ENCODE peak calls at places on chromosome 4, in four cellular contexts. One of them, this sample, is unnamed.

GRCh38 chr4:85741921-85742591 is 267.1 kb downstream of the ARHGAP24 start:
- DNase-seq in dermis blood vessel endothelial cell: no peak
- DNase-seq in ACHN: no peak
- DNase-seq in neural crest cell: no peak
- DNase-seq in this sample: peak; percentile 77

GRCh38 chr4:123398151-123398802 is 1.7 kb downstream of the SPRY1 start:
- DNase-seq in dermis blood vessel endothelial cell: peak; percentile 76
- DNase-seq in ACHN: peak; percentile 60
- DNase-seq in neural crest cell: peak; percentile 65
- DNase-seq in this sample: peak; percentile 89

GRCh38 chr4:140213736-140214135 is 59.8 kb upstream of the MAML3 start:
- DNase-seq in dermis blood vessel endothelial cell: no peak
- DNase-seq in ACHN: no peak
- DNase-seq in neural crest cell: no peak
- DNase-seq in this sample: no peak

GRCh38 chr4:10571896-10572295 is 112.7 kb downstream of the CLNK start:
- DNase-seq in dermis blood vessel endothelial cell: no peak
- DNase-seq in ACHN: no peak
- DNase-seq in neural crest cell: no peak
- DNase-seq in this sample: no peak

GRCh38 chr4:101953949-101954348 is 163.4 kb downstream of the BANK1 start:
- DNase-seq in dermis blood vessel endothelial cell: peak; percentile 51
- DNase-seq in ACHN: peak; percentile 83
- DNase-seq in neural crest cell: no peak
- DNase-seq in this sample: no peak

GRCh38 chr4:123986268-123986798 is 589.7 kb downstream of the SPRY1 start:
- DNase-seq in dermis blood vessel endothelial cell: peak; percentile 95
- DNase-seq in ACHN: peak; percentile 7
- DNase-seq in neural crest cell: no peak
- DNase-seq in this sample: no peak

GRCh38 chr4:88144048-88144447 is 14.4 kb downstream of the ABCG2 start:
- DNase-seq in dermis blood vessel endothelial cell: no peak
- DNase-seq in ACHN: no peak
- DNase-seq in neural crest cell: no peak
- DNase-seq in this sample: no peak

GRCh38 chr4:108433832-108434231 is 186.5 kb upstream of the RPL34 start:
- DNase-seq in dermis blood vessel endothelial cell: peak; percentile 24
- DNase-seq in ACHN: no peak
- DNase-seq in neural crest cell: no peak
- DNase-seq in this sample: no peak

GRCh38 chr4:134201216-134202098 is at the start of gene PABPC4L:
- DNase-seq in dermis blood vessel endothelial cell: peak; percentile 0
- DNase-seq in ACHN: peak; percentile 45
- DNase-seq in neural crest cell: peak; percentile 40
- DNase-seq in this sample: peak; percentile 78